ENCODE peak calls at places on chromosomes 1 and 21, in eight cellular contexts. G is AG20443; A is uterus; X is SW480; B is dorsolateral prefrontal cortex; P is stimulated activated CD4-positive, alpha-beta T cell treated with anti-CD3 and anti-CD28 coated beads, TNF-alpha, amount 100 ng/mL, for 1 hour; D is T-cell; C is EH. J is an unnamed sample.

GRCh38 chr21:38273745-38274544 is 17.2 kb downstream of the KCNJ15 start:
- DNase-seq in G (no peak), A (no peak), X (peak; percentile 21), B (no peak), P (no peak), D (no peak), C (no peak), J (no peak)

GRCh38 chr1:244104309-244105060 is 53.4 kb downstream of the ZBTB18 start:
- DNase-seq in G (peak; percentile 96), A (no peak), X (peak; percentile 83), B (no peak), P (no peak), D (no peak), C (peak; percentile 98), J (no peak)

GRCh38 chr1:107262472-107263286 is 121.8 kb downstream of the NTNG1 start:
- DNase-seq in G (peak; percentile 26), A (no peak), X (peak; percentile 3), B (no peak), P (no peak), D (no peak), C (peak; percentile 1), J (no peak)

GRCh38 chr21:14050121-14050520 is 160.6 kb downstream of the LIPI start:
- DNase-seq in G (no peak), A (no peak), X (no peak), B (no peak), P (no peak), D (no peak), C (no peak), J (no peak)

GRCh38 chr1:109404838-109405237 is 7.1 kb upstream of the SORT1 start:
- DNase-seq in G (no peak), A (no peak), X (no peak), B (no peak), P (no peak), D (no peak), C (no peak), J (no peak)

GRCh38 chr1:209989525-209989924 is 51.5 kb downstream of the SYT14 start:
- DNase-seq in G (peak; percentile 15), A (no peak), X (peak; percentile 64), B (no peak), P (no peak), D (no peak), C (peak; percentile 30), J (no peak)

GRCh38 chr1:65339866-65340483 is 30.6 kb downstream of the DNAJC6 start:
- DNase-seq in G (no peak), A (no peak), X (peak; percentile 29), B (no peak), P (no peak), D (no peak), C (peak; percentile 66), J (no peak)

GRCh38 chr1:31397360-31398095 is 15.5 kb upstream of the SERINC2 start:
- DNase-seq in G (peak; percentile 54), A (no peak), X (peak; percentile 83), B (no peak), P (no peak), D (no peak), C (peak; percentile 88), J (no peak)

GRCh38 chr21:42038826-42039425 is 28.8 kb upstream of the ZBTB21 start:
- DNase-seq in G (no peak), A (no peak), X (no peak), B (no peak), P (no peak), D (no peak), C (peak; percentile 73), J (no peak)

J was measured in activated CD4-positive, CD25-positive, alpha-beta regulatory T cell treated with anti-CD3 and anti-CD28 coated beads, Interleukin-2, amount 50 U/mL, for 16 hours.